ENCODE peak calls at places on chromosomes 5 and 9, in four cellular contexts. Z, H, R and O are unnamed samples.

GRCh38 chr5:135008556-135008955 is 25.5 kb downstream of the PITX1 start:
- DNase-seq in Z (no peak), H (no peak), R (no peak), O (no peak)

GRCh38 chr9:70127036-70127435 is 83.4 kb downstream of the MAMDC2 start:
- DNase-seq in Z (no peak), H (no peak), R (no peak), O (no peak)

GRCh38 chr5:56301041-56301440 is 67.9 kb upstream of the ANKRD55 start:
- DNase-seq in Z (no peak), H (no peak), R (no peak), O (no peak)

GRCh38 chr5:180605554-180606214 is 14.4 kb upstream of the SCGB3A1 start:
- DNase-seq in Z (peak), H (no peak), R (no peak), O (no peak)

GRCh38 chr5:143311428-143311827 is 92.1 kb downstream of the NR3C1 start:
- DNase-seq in Z (peak), H (no peak), R (no peak), O (no peak)

GRCh38 chr9:2241461-2241874 is 226.3 kb downstream of the SMARCA2 start:
- DNase-seq in Z (peak), H (no peak), R (peak), O (peak)

GRCh38 chr9:116701940-116702642 is 15.0 kb downstream of the TRIM32 start:
- DNase-seq in Z (no peak), H (no peak), R (no peak), O (no peak)

GRCh38 chr5:34736445-34737119 is 80.5 kb downstream of the RAI14 start:
- DNase-seq in Z (no peak), H (no peak), R (no peak), O (no peak)

GRCh38 chr5:139482050-139482889 is at the start of gene STING1:
- DNase-seq in Z (peak), H (peak), R (peak), O (peak)

GRCh38 chr9:116061546-116062205 is 91.9 kb upstream of the PAPPA start:
- DNase-seq in Z (no peak), H (no peak), R (no peak), O (peak)

GRCh38 chr5:138503487-138504270 is 38.4 kb downstream of the EGR1 start:
- DNase-seq in Z (peak), H (peak), R (no peak), O (no peak)

GRCh38 chr5:1515921-1516571 is 7.7 kb downstream of the LPCAT1 start:
- DNase-seq in Z (no peak), H (no peak), R (peak), O (no peak)

GRCh38 chr5:57494104-57495098 is 11.8 kb upstream of the ACTBL2 start:
- DNase-seq in Z (peak), H (peak), R (peak), O (peak)

GRCh38 chr9:111900934-111901612 is 4.5 kb downstream of the UGCG start:
- DNase-seq in Z (no peak), H (no peak), R (no peak), O (no peak)

GRCh38 chr5:176490291-176490690 is 42.1 kb downstream of the FAF2 start:
- DNase-seq in Z (no peak), H (no peak), R (no peak), O (no peak)